ENCODE peak calls at places on chromosomes 5 and 9, in eight cellular contexts. H is NCI-H1436; C is amygdala; W is stimulated activated naive CD4-positive, alpha-beta T cell; M is NCI-H1105; G is stimulated activated CD4-positive, alpha-beta T cell treated with anti-CD3 and anti-CD28 coated beads, Interleukin-2, amount 100 ng/mL, for 24 hours; F is psoas muscle; I is CD8-positive, alpha-beta T cell. B is an unnamed sample.

GRCh38 chr5:68821056-68821455 is 272.8 kb upstream of the SLC30A5 start:
- DNase-seq in G (no peak), M (no peak), I (no peak), H (no peak), F (no peak), C (no peak), W (no peak), B (no peak)

GRCh38 chr9:94839398-94839797 is 112.9 kb downstream of the AOPEP start:
- DNase-seq in I (no peak), M (no peak), C (no peak), W (no peak), F (no peak), H (no peak), G (no peak), B (no peak)

GRCh38 chr9:127927457-127928231 is 2.9 kb downstream of the PIP5KL1 start:
- DNase-seq in F (no peak), I (peak), H (peak), C (no peak), G (peak), W (peak), M (peak), B (no peak)

GRCh38 chr5:173456751-173457171 is 128.5 kb upstream of the STC2 start:
- DNase-seq in W (no peak), I (no peak), F (no peak), M (no peak), G (no peak), H (no peak), C (no peak), B (peak)

GRCh38 chr9:134769084-134769455 is 111.5 kb upstream of the FCN2 start:
- DNase-seq in M (no peak), G (no peak), H (no peak), F (no peak), I (no peak), W (no peak), C (no peak), B (peak)

GRCh38 chr5:8208307-8208706 is 339.4 kb downstream of the MTRR start:
- DNase-seq in W (no peak), M (no peak), C (no peak), F (no peak), I (no peak), H (no peak), G (no peak), B (no peak)

GRCh38 chr5:157026789-157027424 is 32.0 kb downstream of the HAVCR1 start:
- DNase-seq in W (no peak), G (no peak), C (no peak), I (no peak), H (peak), F (no peak), M (peak), B (peak)

GRCh38 chr5:153168226-153168625 is 322.2 kb upstream of the GRIA1 start:
- DNase-seq in I (no peak), H (no peak), M (no peak), F (no peak), G (no peak), C (no peak), W (no peak), B (peak)